ENCODE peak calls at places on chromosomes 6 and 20, in four cellular contexts. G is AG04450, R is C1 segment of cervical spinal cord, L is H4. Y is an unnamed sample.

GRCh38 chr20:63574156-63574828 is at the start of gene HELZ2:
- DNase-seq in G (no peak), R (peak; percentile 43), L (peak; percentile 60), Y (peak; percentile 50)

GRCh38 chr6:89050155-89050554 is 30.4 kb upstream of the PNRC1 start:
- DNase-seq in G (no peak), R (no peak), L (peak; percentile 16), Y (no peak)

GRCh38 chr6:47413752-47414516 is 63.7 kb upstream of the CD2AP start:
- DNase-seq in G (peak; percentile 23), R (no peak), L (peak; percentile 83), Y (no peak)

GRCh38 chr20:56323656-56324055 is 35.1 kb upstream of the FAM210B start:
- DNase-seq in G (no peak), R (no peak), L (no peak), Y (no peak)

GRCh38 chr6:2244261-2245102 is 923 bp downstream of the GMDS start:
- DNase-seq in G (no peak), R (no peak), L (no peak), Y (no peak)

GRCh38 chr6:151389640-151390275 is 1.6 kb downstream of the ZBTB2 start:
- DNase-seq in G (no peak), R (peak; percentile 66), L (peak; percentile 34), Y (peak; percentile 57)

GRCh38 chr6:125511809-125512341 is 210.1 kb upstream of the HDDC2 start:
- DNase-seq in G (no peak), R (no peak), L (peak; percentile 85), Y (no peak)

GRCh38 chr6:32329141-32329540 is 42.6 kb downstream of the TSBP1 start:
- DNase-seq in G (no peak), R (no peak), L (no peak), Y (no peak)

GRCh38 chr20:35742741-35743523 is 872 bp upstream of the RBM39 start:
- DNase-seq in G (no peak), R (no peak), L (peak; percentile 9), Y (no peak)

GRCh38 chr6:28747083-28747630 is 176.6 kb downstream of the TRIM27 start:
- DNase-seq in G (no peak), R (no peak), L (no peak), Y (no peak)

GRCh38 chr20:53750827-53751393 is 157.3 kb upstream of the ZNF217 start:
- DNase-seq in G (peak; percentile 65), R (no peak), L (no peak), Y (no peak)

GRCh38 chr6:143741480-143741879 is 63.7 kb downstream of the PHACTR2 start:
- DNase-seq in G (no peak), R (no peak), L (no peak), Y (no peak)

GRCh38 chr6:33585403-33586107 is 5.5 kb upstream of the BAK1 start:
- DNase-seq in G (no peak), R (peak; percentile 46), L (peak; percentile 56), Y (peak; percentile 23)

GRCh38 chr6:150327117-150327774 is 41.6 kb upstream of the IYD start:
- DNase-seq in G (no peak), R (no peak), L (no peak), Y (no peak)

GRCh38 chr6:151067684-151068596 is 171.8 kb upstream of the AKAP12 start:
- DNase-seq in G (peak; percentile 83), R (no peak), L (peak; percentile 89), Y (peak; percentile 87)

GRCh38 chr6:148336901-148337300 is 5.7 kb upstream of the SASH1 start:
- DNase-seq in G (no peak), R (no peak), L (no peak), Y (no peak)